ENCODE peak calls at places on chromosomes 6 and 20, in four cellular contexts. T, A, E and P are unnamed samples.

GRCh38 chr6:12576389-12576788 is 140.2 kb upstream of the PHACTR1 start:
- DNase-seq in E (no peak), A (peak), T (no peak), P (no peak)

GRCh38 chr20:48012401-48012974 is 227.2 kb upstream of the SULF2 start:
- DNase-seq in T (no peak), A (peak), E (no peak), P (peak)

GRCh38 chr20:38238834-38239233 is 21.7 kb downstream of the KIAA1755 start:
- DNase-seq in E (no peak), T (no peak), A (no peak), P (no peak)

GRCh38 chr6:106608080-106608668 is 21.1 kb downstream of the RTN4IP1 start:
- DNase-seq in T (peak), A (peak), E (no peak), P (no peak)

GRCh38 chr6:9523462-9523861 is 891.4 kb downstream of the TFAP2A start:
- DNase-seq in A (peak), E (no peak), T (peak), P (no peak)

GRCh38 chr20:43196243-43196642 is 6.5 kb upstream of the PTPRT start:
- DNase-seq in A (no peak), E (no peak), T (no peak), P (no peak)

GRCh38 chr20:12902992-12903391 is 105.8 kb upstream of the SPTLC3 start:
- DNase-seq in E (no peak), T (no peak), A (no peak), P (no peak)

GRCh38 chr6:24708612-24709011 is 10.3 kb downstream of the C6orf62 start:
- DNase-seq in T (no peak), A (no peak), E (no peak), P (no peak)

GRCh38 chr6:160221423-160221822 is 37.2 kb downstream of the SLC22A2 start:
- DNase-seq in E (no peak), T (no peak), A (peak), P (no peak)

GRCh38 chr6:88985901-88986300 is 22.5 kb upstream of the RNGTT start:
- DNase-seq in T (no peak), A (no peak), E (no peak), P (no peak)

GRCh38 chr6:11208267-11208666 is 24.2 kb downstream of the NEDD9 start:
- DNase-seq in E (no peak), A (no peak), T (peak), P (no peak)

GRCh38 chr20:20014659-20015058 is 2.5 kb upstream of the NAA20 start:
- DNase-seq in A (no peak), E (no peak), T (no peak), P (no peak)

GRCh38 chr6:33752139-33753015 is 5.7 kb upstream of the IP6K3 start:
- DNase-seq in E (no peak), T (peak), A (no peak), P (no peak)

GRCh38 chr6:52317841-52318581 is 33.5 kb upstream of the MCM3 start:
- DNase-seq in A (peak), T (no peak), E (no peak), P (no peak)

GRCh38 chr6:39847216-39847615 is 55.0 kb downstream of the DAAM2 start:
- DNase-seq in A (no peak), E (peak), T (no peak), P (no peak)

GRCh38 chr6:42279966-42280629 is 62.4 kb upstream of the MRPS10 start:
- DNase-seq in A (peak), T (no peak), E (peak), P (no peak)

GRCh38 chr6:149723771-149724417 is 6.0 kb upstream of the LATS1 start:
- DNase-seq in T (peak), A (peak), E (peak), P (peak)

GRCh38 chr6:158016571-158017383 is 35.1 kb downstream of the SYNJ2 start:
- DNase-seq in A (no peak), T (no peak), E (no peak), P (no peak)

GRCh38 chr20:37519508-37520416 is 1.3 kb upstream of the NNAT start:
- DNase-seq in A (no peak), E (no peak), T (peak), P (no peak)

GRCh38 chr6:34888874-34889555 is at the start of gene ANKS1A:
- DNase-seq in A (peak), T (peak), E (peak), P (no peak)

GRCh38 chr6:21227486-21227885 is 366.1 kb upstream of the SOX4 start:
- DNase-seq in A (no peak), E (no peak), T (no peak), P (peak)

GRCh38 chr20:52410746-52411317 is 219.3 kb upstream of the ZFP64 start:
- DNase-seq in T (no peak), A (no peak), E (no peak), P (no peak)

GRCh38 chr20:53463101-53463972 is 130.3 kb downstream of the ZNF217 start:
- DNase-seq in A (no peak), E (no peak), T (no peak), P (peak)

GRCh38 chr6:41072836-41073202 is at the start of gene NFYA:
- DNase-seq in E (no peak), A (peak), T (no peak), P (no peak)

GRCh38 chr20:52596261-52596660 is 375.9 kb upstream of the TSHZ2 start:
- DNase-seq in A (peak), T (no peak), E (no peak), P (no peak)

GRCh38 chr6:68777956-68778355 is 142.9 kb downstream of the ADGRB3 start:
- DNase-seq in E (no peak), T (no peak), A (peak), P (no peak)

GRCh38 chr20:41175727-41176330 is 38.5 kb downstream of the PLCG1 start:
- DNase-seq in T (no peak), A (no peak), E (no peak), P (no peak)

GRCh38 chr6:143515766-143516355 is 4.3 kb upstream of the FUCA2 start:
- DNase-seq in A (no peak), E (no peak), T (no peak), P (no peak)

GRCh38 chr6:20955751-20956150 is 421.5 kb downstream of the CDKAL1 start:
- DNase-seq in A (no peak), T (no peak), E (no peak), P (no peak)

GRCh38 chr6:7468382-7469081 is 72.9 kb upstream of the DSP start:
- DNase-seq in E (peak), T (peak), A (peak), P (no peak)

GRCh38 chr20:50678213-50678898 is 13.0 kb downstream of the RIPOR3 start:
- DNase-seq in A (no peak), E (no peak), T (no peak), P (no peak)

GRCh38 chr6:125207956-125208355 is 54.4 kb downstream of the TPD52L1 start:
- DNase-seq in A (peak), E (no peak), T (no peak), P (no peak)

GRCh38 chr6:94272327-94272726 is 853.0 kb upstream of the EPHA7 start:
- DNase-seq in E (no peak), T (no peak), A (no peak), P (no peak)

GRCh38 chr6:139172567-139172966 is 37.7 kb downstream of the HECA start:
- DNase-seq in T (no peak), E (no peak), A (no peak), P (no peak)

GRCh38 chr6:142334294-142334693 is 32.5 kb downstream of the ADGRG6 start:
- DNase-seq in E (no peak), T (no peak), A (no peak), P (no peak)

GRCh38 chr6:170224694-170225660 is 65.9 kb downstream of the DLL1 start:
- DNase-seq in T (peak), E (peak), A (no peak), P (peak)

GRCh38 chr6:4460595-4461475 is 315.4 kb upstream of the CDYL start:
- DNase-seq in T (no peak), A (peak), E (peak), P (no peak)

GRCh38 chr20:36408219-36408618 is 102.1 kb downstream of the DLGAP4 start:
- DNase-seq in A (peak), E (no peak), T (peak), P (peak)

GRCh38 chr20:33909331-33909921 is 84.3 kb upstream of the RALY start:
- DNase-seq in A (peak), T (no peak), E (no peak), P (peak)
- H3K27ac ChIP-seq in A (no peak), T (no peak), E (no peak), P (no peak)

GRCh38 chr6:49527315-49527714 is 23.2 kb upstream of the C6orf141 start:
- DNase-seq in A (no peak), T (no peak), E (no peak), P (no peak)

GRCh38 chr6:49524541-49524940 is 24.8 kb downstream of the GLYATL3 start:
- DNase-seq in E (no peak), T (no peak), A (no peak), P (no peak)

GRCh38 chr6:49528571-49528970 is 21.9 kb upstream of the C6orf141 start:
- DNase-seq in E (no peak), T (no peak), A (no peak), P (no peak)

GRCh38 chr6:49523901-49524300 is 24.2 kb downstream of the GLYATL3 start:
- DNase-seq in E (no peak), A (no peak), T (no peak), P (no peak)

GRCh38 chr6:49526598-49526997 is 23.9 kb upstream of the C6orf141 start:
- DNase-seq in T (no peak), E (no peak), A (no peak), P (no peak)
- H3K27ac ChIP-seq in T (no peak), E (no peak), A (no peak), P (no peak)

DNA sequence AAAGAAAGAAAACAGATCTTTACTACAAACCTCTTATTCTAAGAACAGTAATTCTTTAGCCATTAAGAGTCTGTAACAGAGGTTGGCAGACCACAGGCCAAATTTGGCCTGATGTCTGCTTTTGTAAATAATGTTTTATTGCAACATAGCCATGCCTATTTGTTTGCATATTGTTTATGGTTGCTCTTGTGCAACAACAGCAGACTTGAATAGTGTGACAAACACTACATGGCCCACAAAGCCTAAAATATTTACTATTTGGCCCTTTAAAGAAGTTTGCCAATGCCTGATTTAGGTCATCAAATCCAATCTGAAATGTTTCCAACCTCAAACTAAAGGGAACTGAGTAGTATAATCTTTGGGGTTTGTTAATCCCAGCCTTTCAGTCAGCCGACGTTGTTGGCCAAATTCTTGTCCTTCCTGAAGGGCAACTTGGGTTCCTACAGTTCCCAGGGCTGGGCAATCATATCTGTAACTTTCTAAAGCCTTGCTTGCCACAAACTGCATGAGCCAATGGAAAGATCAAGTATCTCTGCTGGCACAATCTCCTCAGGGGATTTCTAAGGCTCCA is 33.9 kb upstream of the TBC1D20 start:
- DNase-seq in T (no peak), E (no peak), A (peak), P (no peak)
- H3K27ac ChIP-seq in T (no peak), E (no peak), A (no peak), P (no peak)

GRCh38 chr20:3244613-3245012 is 5.6 kb upstream of the SLC4A11 start:
- DNase-seq in T (no peak), A (no peak), E (no peak), P (no peak)
- H3K27ac ChIP-seq in T (no peak), A (no peak), E (no peak), P (no peak)

DNA sequence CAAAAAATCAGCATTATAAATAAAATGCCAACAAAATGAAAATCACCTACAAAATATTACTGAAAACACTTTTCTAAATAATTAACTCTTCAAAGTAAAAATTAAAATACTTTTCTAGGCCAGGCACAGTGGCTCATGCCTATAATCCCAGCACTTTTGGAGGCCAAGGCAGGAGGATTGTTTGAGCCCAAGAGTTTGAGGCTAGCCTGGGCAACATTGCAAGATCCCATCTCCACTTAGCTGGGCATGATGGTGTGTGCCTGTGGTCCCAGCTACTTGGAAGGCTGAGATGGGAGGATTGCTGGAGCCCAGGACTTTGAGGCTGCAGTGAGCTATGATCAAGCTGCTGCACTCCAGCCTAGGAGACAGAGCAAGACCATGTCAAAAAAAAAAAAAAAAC is 6.4 kb downstream of the SERPINB9 start:
- DNase-seq in E (no peak), T (no peak), A (no peak), P (no peak)
- H3K27ac ChIP-seq in E (no peak), T (no peak), A (no peak), P (no peak)

DNA sequence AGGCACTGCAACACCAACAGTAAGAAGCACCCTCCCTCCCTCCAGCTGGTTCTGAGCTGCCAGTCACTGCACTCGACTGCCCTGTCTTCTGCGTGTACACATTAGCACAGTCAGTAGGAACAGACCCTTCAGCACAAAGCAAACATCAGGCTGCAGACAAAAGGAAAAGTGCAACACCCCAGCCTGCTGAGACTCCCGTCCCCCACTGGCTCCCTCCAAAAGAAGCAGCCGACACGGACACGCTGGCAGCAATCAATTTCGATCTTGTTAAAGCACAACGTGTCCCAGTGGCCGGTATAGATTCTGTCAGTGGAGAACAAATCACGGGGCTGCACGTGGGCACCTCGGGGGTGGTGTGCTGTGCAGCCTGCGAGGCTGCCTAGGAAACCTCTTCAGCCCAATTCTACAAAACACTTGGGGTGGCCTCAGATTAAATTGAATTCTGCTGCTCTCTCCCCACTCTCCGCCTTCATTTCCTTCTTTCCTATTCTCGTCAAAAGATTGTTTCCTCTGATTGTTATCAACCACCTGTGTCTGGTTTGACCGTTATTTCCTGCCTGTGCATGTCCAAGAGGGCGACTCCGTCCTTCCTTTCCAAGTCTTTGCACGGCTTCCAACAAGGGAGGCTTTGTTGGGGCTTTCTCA is 38.7 kb downstream of the TRAF3IP2 start:
- DNase-seq in T (no peak), E (no peak), A (peak), P (no peak)
- H3K27ac ChIP-seq in T (peak), E (peak), A (peak), P (peak)

DNA sequence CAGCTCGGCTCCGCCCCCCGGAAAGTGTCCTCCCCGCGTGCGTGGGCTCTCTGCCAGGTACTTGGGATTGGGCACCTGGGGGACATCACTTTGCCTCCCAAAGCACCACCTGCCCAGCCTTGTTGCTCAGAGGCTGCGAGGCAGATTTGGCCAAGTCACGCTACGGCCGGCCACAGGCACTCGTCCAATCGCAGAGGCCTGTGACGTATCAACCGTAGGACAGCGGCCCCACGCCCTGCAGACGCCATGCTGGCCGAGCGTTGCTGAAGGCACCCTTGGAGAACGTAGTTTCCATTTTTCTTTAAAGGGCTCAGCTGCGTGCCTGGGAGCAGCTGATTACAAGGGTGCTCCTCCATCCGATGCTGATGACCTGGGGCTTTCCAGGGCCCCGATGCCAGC is 3.1 kb downstream of the NTSR1 start:
- DNase-seq in E (no peak), A (no peak), T (no peak), P (no peak)
- H3K27ac ChIP-seq in E (no peak), A (peak), T (no peak), P (no peak)

DNA sequence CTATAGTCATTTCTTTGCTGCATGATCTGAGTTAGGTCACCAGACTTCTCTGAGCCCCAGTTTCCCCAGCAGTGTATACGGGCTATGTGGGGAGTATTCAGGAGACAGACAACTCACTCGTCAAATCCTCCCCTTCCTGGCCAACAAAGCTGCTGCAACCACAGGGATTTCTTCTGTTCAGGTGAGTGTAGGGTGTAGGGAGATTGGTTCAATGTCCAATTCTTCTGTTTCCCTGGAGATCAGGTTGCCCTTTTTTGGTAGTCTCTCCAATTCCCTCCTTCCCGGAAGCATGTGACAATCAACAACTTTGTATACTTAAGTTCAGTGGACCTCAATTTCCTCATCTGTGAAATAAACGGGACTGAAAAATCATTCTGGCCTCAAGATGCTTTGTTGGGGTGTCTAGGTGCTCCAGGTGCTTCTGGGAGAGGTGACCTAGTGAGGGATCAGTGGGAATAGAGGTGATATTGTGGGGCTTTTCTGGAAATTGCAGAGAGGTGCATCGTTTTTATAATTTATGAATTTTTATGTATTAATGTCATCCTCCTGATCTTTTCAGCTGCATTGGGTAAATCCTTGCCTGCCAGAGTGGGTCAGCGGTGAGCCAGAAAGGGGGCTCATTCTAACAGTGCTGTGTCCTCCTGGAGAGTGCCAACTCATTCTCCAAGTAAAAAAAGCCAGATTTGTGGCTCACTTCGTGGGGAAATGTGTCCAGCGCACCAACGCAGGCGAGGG is 594 bp upstream of the CDKN1A start:
- DNase-seq in E (no peak), T (no peak), A (no peak), P (no peak)
- H3K27ac ChIP-seq in E (peak), T (peak), A (peak), P (peak)

GRCh38 chr6:90136176-90136575 is 160.5 kb downstream of the BACH2 start:
- DNase-seq in T (no peak), A (no peak), E (no peak), P (no peak)
- H3K27ac ChIP-seq in T (no peak), A (no peak), E (peak), P (no peak)

DNA sequence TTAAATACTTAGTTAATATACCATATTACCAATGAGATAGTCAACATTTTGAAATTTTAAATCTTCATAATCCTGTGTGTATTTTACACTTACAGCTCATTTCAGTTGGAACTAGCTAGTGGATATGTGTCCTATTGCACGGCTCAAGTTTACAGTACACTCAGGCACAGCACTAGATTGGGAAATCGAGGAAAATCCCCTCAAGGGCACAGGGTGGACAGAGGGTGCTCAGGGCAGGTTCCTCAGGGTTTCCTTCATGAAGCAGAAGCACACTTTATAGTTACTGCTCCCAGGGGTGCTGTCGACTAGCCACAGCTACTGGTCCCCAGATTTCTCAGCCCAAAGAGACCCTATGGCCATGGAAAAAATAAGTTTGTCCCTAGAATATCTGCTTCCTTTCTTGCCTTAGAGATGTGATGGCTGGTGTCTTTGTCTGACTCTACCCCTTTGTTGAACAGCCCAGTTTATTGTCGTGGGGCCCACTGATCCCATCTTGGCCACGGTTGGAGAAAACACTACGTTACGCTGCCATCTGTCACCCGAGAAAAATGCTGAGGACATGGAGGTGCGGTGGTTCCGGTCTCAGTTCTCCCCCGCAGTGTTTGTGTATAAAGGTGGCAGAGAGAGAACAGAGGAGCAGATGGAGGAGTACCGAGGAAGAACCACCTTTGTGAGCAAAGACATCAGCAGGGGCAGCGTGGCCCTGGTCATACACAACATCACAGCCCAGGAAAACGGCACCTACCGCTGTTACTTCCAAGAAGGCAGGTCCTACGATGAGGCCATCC is 1.5 kb downstream of the BTN2A1 start:
- DNase-seq in E (no peak), A (no peak), T (no peak), P (no peak)
- H3K27ac ChIP-seq in E (no peak), A (no peak), T (no peak), P (no peak)